ENCODE peak calls at places on chromosome 22, in six cellular contexts. One of them, this sample, is unnamed.

GRCh38 chr22:45980776-45981175 is 3.8 kb upstream of the WNT7B start:
- DNase-seq in upper lobe of right lung: no peak
- DNase-seq in stimulated activated CD4-positive, alpha-beta T cell treated with anti-CD3 and anti-CD28 coated beads, Interleukin-2, amount 100 ng/mL, for 48 hours: no peak
- DNase-seq in lung microvascular endothelial cell: no peak
- DNase-seq in BE2C: no peak
- DNase-seq in SJSA1: no peak
- DNase-seq in this sample: no peak

GRCh38 chr22:24516301-24516737 is 21.2 kb downstream of the UPB1 start:
- DNase-seq in upper lobe of right lung: no peak
- DNase-seq in stimulated activated CD4-positive, alpha-beta T cell treated with anti-CD3 and anti-CD28 coated beads, Interleukin-2, amount 100 ng/mL, for 48 hours: no peak
- DNase-seq in lung microvascular endothelial cell: peak
- DNase-seq in BE2C: no peak
- DNase-seq in SJSA1: peak
- DNase-seq in this sample: no peak

GRCh38 chr22:46665151-46665695 is 45.0 kb downstream of the GRAMD4 start:
- DNase-seq in upper lobe of right lung: no peak
- DNase-seq in stimulated activated CD4-positive, alpha-beta T cell treated with anti-CD3 and anti-CD28 coated beads, Interleukin-2, amount 100 ng/mL, for 48 hours: no peak
- DNase-seq in lung microvascular endothelial cell: no peak
- DNase-seq in BE2C: no peak
- DNase-seq in SJSA1: no peak
- DNase-seq in this sample: no peak

GRCh38 chr22:23820748-23821211 is 18.0 kb downstream of the DERL3 start:
- DNase-seq in upper lobe of right lung: no peak
- DNase-seq in stimulated activated CD4-positive, alpha-beta T cell treated with anti-CD3 and anti-CD28 coated beads, Interleukin-2, amount 100 ng/mL, for 48 hours: no peak
- DNase-seq in lung microvascular endothelial cell: no peak
- DNase-seq in BE2C: no peak
- DNase-seq in SJSA1: no peak
- DNase-seq in this sample: no peak

GRCh38 chr22:44129614-44129976 is 51.1 kb upstream of the PARVG start:
- DNase-seq in upper lobe of right lung: peak
- DNase-seq in stimulated activated CD4-positive, alpha-beta T cell treated with anti-CD3 and anti-CD28 coated beads, Interleukin-2, amount 100 ng/mL, for 48 hours: no peak
- DNase-seq in lung microvascular endothelial cell: peak
- DNase-seq in BE2C: peak
- DNase-seq in SJSA1: no peak
- DNase-seq in this sample: no peak

GRCh38 chr22:20953668-20954500 is 13.2 kb upstream of the AIFM3 start:
- DNase-seq in upper lobe of right lung: no peak
- DNase-seq in stimulated activated CD4-positive, alpha-beta T cell treated with anti-CD3 and anti-CD28 coated beads, Interleukin-2, amount 100 ng/mL, for 48 hours: no peak
- DNase-seq in lung microvascular endothelial cell: no peak
- DNase-seq in BE2C: no peak
- DNase-seq in SJSA1: no peak
- DNase-seq in this sample: no peak

GRCh38 chr22:19430890-19431541 is 517 bp downstream of the HIRA start:
- DNase-seq in upper lobe of right lung: peak
- DNase-seq in stimulated activated CD4-positive, alpha-beta T cell treated with anti-CD3 and anti-CD28 coated beads, Interleukin-2, amount 100 ng/mL, for 48 hours: peak
- DNase-seq in lung microvascular endothelial cell: peak
- DNase-seq in BE2C: peak
- DNase-seq in SJSA1: peak
- DNase-seq in this sample: peak

GRCh38 chr22:35021166-35021565 is 44.8 kb upstream of the ISX start:
- DNase-seq in upper lobe of right lung: no peak
- DNase-seq in stimulated activated CD4-positive, alpha-beta T cell treated with anti-CD3 and anti-CD28 coated beads, Interleukin-2, amount 100 ng/mL, for 48 hours: no peak
- DNase-seq in lung microvascular endothelial cell: no peak
- DNase-seq in BE2C: no peak
- DNase-seq in SJSA1: no peak
- DNase-seq in this sample: no peak

GRCh38 chr22:17368727-17369552 is at the start of gene CECR2:
- DNase-seq in upper lobe of right lung: peak
- DNase-seq in stimulated activated CD4-positive, alpha-beta T cell treated with anti-CD3 and anti-CD28 coated beads, Interleukin-2, amount 100 ng/mL, for 48 hours: no peak
- DNase-seq in lung microvascular endothelial cell: peak
- DNase-seq in BE2C: peak
- DNase-seq in SJSA1: no peak
- DNase-seq in this sample: no peak

GRCh38 chr22:24141586-24141985 is 39.7 kb upstream of the SUSD2 start:
- DNase-seq in upper lobe of right lung: no peak
- DNase-seq in stimulated activated CD4-positive, alpha-beta T cell treated with anti-CD3 and anti-CD28 coated beads, Interleukin-2, amount 100 ng/mL, for 48 hours: no peak
- DNase-seq in lung microvascular endothelial cell: no peak
- DNase-seq in BE2C: no peak
- DNase-seq in SJSA1: no peak
- DNase-seq in this sample: no peak

GRCh38 chr22:48895831-48896765 is 931.6 kb downstream of the BRD1 start:
- DNase-seq in upper lobe of right lung: peak
- DNase-seq in stimulated activated CD4-positive, alpha-beta T cell treated with anti-CD3 and anti-CD28 coated beads, Interleukin-2, amount 100 ng/mL, for 48 hours: no peak
- DNase-seq in lung microvascular endothelial cell: no peak
- DNase-seq in BE2C: no peak
- DNase-seq in SJSA1: no peak
- DNase-seq in this sample: no peak

GRCh38 chr22:42947211-42947990 is 67.5 kb downstream of the PACSIN2 start:
- DNase-seq in upper lobe of right lung: no peak
- DNase-seq in stimulated activated CD4-positive, alpha-beta T cell treated with anti-CD3 and anti-CD28 coated beads, Interleukin-2, amount 100 ng/mL, for 48 hours: no peak
- DNase-seq in lung microvascular endothelial cell: peak
- DNase-seq in BE2C: peak
- DNase-seq in SJSA1: peak
- DNase-seq in this sample: no peak

GRCh38 chr22:45769569-45770210 is 98.1 kb downstream of the ATXN10 start:
- DNase-seq in upper lobe of right lung: no peak
- DNase-seq in stimulated activated CD4-positive, alpha-beta T cell treated with anti-CD3 and anti-CD28 coated beads, Interleukin-2, amount 100 ng/mL, for 48 hours: no peak
- DNase-seq in lung microvascular endothelial cell: no peak
- DNase-seq in BE2C: no peak
- DNase-seq in SJSA1: no peak
- DNase-seq in this sample: no peak

GRCh38 chr22:49297286-49297870 is 530.3 kb downstream of the BRD1 start:
- DNase-seq in upper lobe of right lung: peak
- DNase-seq in stimulated activated CD4-positive, alpha-beta T cell treated with anti-CD3 and anti-CD28 coated beads, Interleukin-2, amount 100 ng/mL, for 48 hours: no peak
- DNase-seq in lung microvascular endothelial cell: no peak
- DNase-seq in BE2C: no peak
- DNase-seq in SJSA1: no peak
- DNase-seq in this sample: no peak

GRCh38 chr22:19513823-19514222 is 10.4 kb downstream of the CLDN5 start:
- DNase-seq in upper lobe of right lung: no peak
- DNase-seq in stimulated activated CD4-positive, alpha-beta T cell treated with anti-CD3 and anti-CD28 coated beads, Interleukin-2, amount 100 ng/mL, for 48 hours: no peak
- DNase-seq in lung microvascular endothelial cell: no peak
- DNase-seq in BE2C: no peak
- DNase-seq in SJSA1: no peak
- DNase-seq in this sample: no peak

GRCh38 chr22:31585161-31585859 is 76.7 kb downstream of the PISD start:
- DNase-seq in upper lobe of right lung: no peak
- DNase-seq in stimulated activated CD4-positive, alpha-beta T cell treated with anti-CD3 and anti-CD28 coated beads, Interleukin-2, amount 100 ng/mL, for 48 hours: peak
- DNase-seq in lung microvascular endothelial cell: no peak
- DNase-seq in BE2C: no peak
- DNase-seq in SJSA1: no peak
- DNase-seq in this sample: no peak

GRCh38 chr22:45935573-45935972 is 41.4 kb downstream of the WNT7B start:
- DNase-seq in upper lobe of right lung: no peak
- DNase-seq in stimulated activated CD4-positive, alpha-beta T cell treated with anti-CD3 and anti-CD28 coated beads, Interleukin-2, amount 100 ng/mL, for 48 hours: no peak
- DNase-seq in lung microvascular endothelial cell: no peak
- DNase-seq in BE2C: no peak
- DNase-seq in SJSA1: no peak
- DNase-seq in this sample: no peak

GRCh38 chr22:36781656-36782627 is 6.0 kb upstream of the IFT27 start:
- DNase-seq in upper lobe of right lung: peak
- DNase-seq in stimulated activated CD4-positive, alpha-beta T cell treated with anti-CD3 and anti-CD28 coated beads, Interleukin-2, amount 100 ng/mL, for 48 hours: peak
- DNase-seq in lung microvascular endothelial cell: peak
- DNase-seq in BE2C: peak
- DNase-seq in SJSA1: peak
- DNase-seq in this sample: peak

GRCh38 chr22:40414306-40414705 is 43.9 kb downstream of the SGSM3 start:
- DNase-seq in upper lobe of right lung: no peak
- DNase-seq in stimulated activated CD4-positive, alpha-beta T cell treated with anti-CD3 and anti-CD28 coated beads, Interleukin-2, amount 100 ng/mL, for 48 hours: no peak
- DNase-seq in lung microvascular endothelial cell: no peak
- DNase-seq in BE2C: no peak
- DNase-seq in SJSA1: no peak
- DNase-seq in this sample: no peak

GRCh38 chr22:17777005-17777716 is 2.9 kb upstream of the BID start:
- DNase-seq in upper lobe of right lung: peak
- DNase-seq in stimulated activated CD4-positive, alpha-beta T cell treated with anti-CD3 and anti-CD28 coated beads, Interleukin-2, amount 100 ng/mL, for 48 hours: peak
- DNase-seq in lung microvascular endothelial cell: peak
- DNase-seq in BE2C: no peak
- DNase-seq in SJSA1: no peak
- DNase-seq in this sample: peak